ENCODE peak calls at places on chromosomes 5 and 9, in seven cellular contexts. Y is A172; E is iris pigment epithelial cell; F is NCI-H146; B is effector memory CD4-positive, alpha-beta T cell; P is ecto neural progenitor cell; S is GM20000. C is an unnamed sample.

GRCh38 chr5:61965074-61965473 is 340.9 kb upstream of the KIF2A start:
- DNase-seq in Y (no peak), E (peak), F (no peak), B (no peak), P (no peak), S (no peak), C (no peak)

GRCh38 chr9:136089697-136090045 is 5.4 kb downstream of the NACC2 start:
- DNase-seq in Y (no peak), E (peak), F (no peak), B (no peak), P (no peak), S (peak), C (peak)

GRCh38 chr9:111730937-111731567 is 63.7 kb downstream of the SHOC1 start:
- DNase-seq in Y (peak), E (peak), F (no peak), B (no peak), P (no peak), S (no peak), C (no peak)

GRCh38 chr5:173707392-173707791 is 90.9 kb upstream of the BOD1 start:
- DNase-seq in Y (peak), E (peak), F (no peak), B (no peak), P (no peak), S (peak), C (no peak)

GRCh38 chr5:78467744-78468357 is 107.4 kb downstream of the SCAMP1 start:
- DNase-seq in Y (peak), E (peak), F (peak), B (no peak), P (no peak), S (peak), C (peak)

GRCh38 chr5:143501176-143501840 is 97.8 kb upstream of the NR3C1 start:
- DNase-seq in Y (no peak), E (no peak), F (no peak), B (no peak), P (no peak), S (no peak), C (no peak)

GRCh38 chr5:80507663-80508062 is 19.8 kb downstream of the FAM151B start:
- DNase-seq in Y (no peak), E (no peak), F (no peak), B (no peak), P (peak), S (no peak), C (no peak)

GRCh38 chr5:82719368-82719767 is 357.8 kb downstream of the TMEM167A start:
- DNase-seq in Y (no peak), E (peak), F (no peak), B (no peak), P (no peak), S (peak), C (no peak)

GRCh38 chr5:161530700-161531099 is 15.8 kb downstream of the GABRB2 start:
- DNase-seq in Y (no peak), E (no peak), F (no peak), B (no peak), P (no peak), S (no peak), C (no peak)

GRCh38 chr9:31355965-31356364 is 1028.5 kb upstream of the ACO1 start:
- DNase-seq in Y (no peak), E (no peak), F (peak), B (no peak), P (no peak), S (no peak), C (no peak)

GRCh38 chr5:55021465-55021864 is 2.6 kb upstream of the GZMK start:
- DNase-seq in Y (no peak), E (peak), F (no peak), B (no peak), P (no peak), S (no peak), C (no peak)

GRCh38 chr5:169954786-169955185 is 25.5 kb downstream of the INSYN2B start:
- DNase-seq in Y (no peak), E (no peak), F (no peak), B (no peak), P (no peak), S (no peak), C (no peak)

GRCh38 chr5:107284822-107285510 is 385.8 kb downstream of the EFNA5 start:
- DNase-seq in Y (peak), E (peak), F (no peak), B (no peak), P (no peak), S (no peak), C (no peak)

GRCh38 chr5:3615217-3615616 is 19.6 kb downstream of the IRX1 start:
- DNase-seq in Y (no peak), E (no peak), F (no peak), B (no peak), P (no peak), S (no peak), C (no peak)

C was measured in ACHN.